ENCODE peak calls at places on chromosome 13, in seven cellular contexts. N is GM12865, E is dorsolateral prefrontal cortex, Z is T-helper 9 cell, M is cardiac fibroblast, R is cardiac muscle cell, P is GM23338. G is an unnamed sample.

GRCh38 chr13:113548171-113548641 is 36.3 kb upstream of the TFDP1 start:
- DNase-seq in N (no peak), E (peak; percentile 73), Z (no peak), M (peak; percentile 24), R (no peak), P (no peak), G (no peak)

GRCh38 chr13:38141792-38142191 is 207.9 kb upstream of the UFM1 start:
- DNase-seq in N (no peak), E (no peak), Z (no peak), M (peak; percentile 65), R (no peak), P (no peak), G (no peak)

GRCh38 chr13:110217811-110218210 is 89.1 kb downstream of the COL4A1 start:
- DNase-seq in N (no peak), E (no peak), Z (no peak), M (no peak), R (no peak), P (no peak), G (no peak)

GRCh38 chr13:41327994-41328778 is 17.1 kb downstream of the NAA16 start:
- DNase-seq in N (no peak), E (no peak), Z (no peak), M (no peak), R (no peak), P (no peak), G (no peak)

GRCh38 chr13:32537580-32538233 is 888 bp downstream of the N4BP2L2 start:
- DNase-seq in N (no peak), E (no peak), Z (peak; percentile 21), M (peak; percentile 22), R (no peak), P (peak; percentile 19), G (peak; percentile 63)

GRCh38 chr13:27751953-27752352 is 40.3 kb upstream of the GSX1 start:
- DNase-seq in N (no peak), E (no peak), Z (no peak), M (no peak), R (no peak), P (no peak), G (no peak)

GRCh38 chr13:39501711-39502324 is 101.2 kb downstream of the LHFPL6 start:
- DNase-seq in N (no peak), E (peak; percentile 34), Z (no peak), M (no peak), R (peak; percentile 83), P (no peak), G (no peak)

GRCh38 chr13:27001705-27002104 is 169.9 kb downstream of the USP12 start:
- DNase-seq in N (no peak), E (no peak), Z (no peak), M (no peak), R (no peak), P (no peak), G (no peak)

GRCh38 chr13:32153056-32153455 is 121.5 kb downstream of the FRY start:
- DNase-seq in N (no peak), E (no peak), Z (no peak), M (peak; percentile 91), R (no peak), P (no peak), G (no peak)

GRCh38 chr13:110278859-110279258 is 28.1 kb downstream of the COL4A1 start:
- DNase-seq in N (no peak), E (no peak), Z (no peak), M (no peak), R (no peak), P (no peak), G (no peak)

GRCh38 chr13:69589531-69589930 is 518.1 kb upstream of the ATXN8OS start:
- DNase-seq in N (no peak), E (no peak), Z (no peak), M (no peak), R (no peak), P (no peak), G (no peak)

GRCh38 chr13:34507630-34508029 is 434.4 kb upstream of the NBEA start:
- DNase-seq in N (no peak), E (no peak), Z (no peak), M (no peak), R (no peak), P (no peak), G (no peak)

GRCh38 chr13:21240586-21240985 is 64.1 kb downstream of the MRPL57 start:
- DNase-seq in N (no peak), E (no peak), Z (no peak), M (peak; percentile 53), R (no peak), P (no peak), G (no peak)

GRCh38 chr13:28375250-28375930 is 119.5 kb downstream of the FLT1 start:
- DNase-seq in N (no peak), E (no peak), Z (no peak), M (no peak), R (peak; percentile 28), P (no peak), G (no peak)

GRCh38 chr13:40149611-40150283 is 494.3 kb downstream of the COG6 start:
- DNase-seq in N (no peak), E (no peak), Z (no peak), M (peak; percentile 91), R (no peak), P (no peak), G (no peak)

GRCh38 chr13:111584101-111584500 is 263.7 kb downstream of the TEX29 start:
- DNase-seq in N (no peak), E (no peak), Z (no peak), M (no peak), R (no peak), P (no peak), G (no peak)

GRCh38 chr13:42745655-42746054 is 35.7 kb upstream of the FAM216B start:
- DNase-seq in N (no peak), E (no peak), Z (no peak), M (peak; percentile 27), R (no peak), P (no peak), G (no peak)

GRCh38 chr13:106859505-106859904 is 291.6 kb upstream of the ARGLU1 start:
- DNase-seq in N (no peak), E (no peak), Z (no peak), M (no peak), R (no peak), P (peak; percentile 45), G (no peak)

GRCh38 chr13:109479991-109480696 is 306.2 kb downstream of the IRS2 start:
- DNase-seq in N (no peak), E (no peak), Z (no peak), M (peak; percentile 74), R (peak; percentile 19), P (no peak), G (no peak)

GRCh38 chr13:106617561-106617960 is 49.6 kb upstream of the ARGLU1 start:
- DNase-seq in N (no peak), E (no peak), Z (no peak), M (peak; percentile 76), R (no peak), P (peak; percentile 3), G (no peak)

GRCh38 chr13:89153941-89154340 is 1482.8 kb downstream of the SLITRK5 start:
- DNase-seq in N (no peak), E (no peak), Z (no peak), M (no peak), R (no peak), P (no peak), G (no peak)

GRCh38 chr13:50936681-50937080 is 27.1 kb downstream of the RNASEH2B start:
- DNase-seq in N (no peak), E (no peak), Z (no peak), M (peak; percentile 61), R (no peak), P (no peak), G (no peak)

GRCh38 chr13:29452773-29453574 is 142.5 kb downstream of the SLC7A1 start:
- DNase-seq in N (no peak), E (no peak), Z (no peak), M (no peak), R (no peak), P (no peak), G (no peak)

GRCh38 chr13:101751488-101751887 is 299.0 kb downstream of the ITGBL1 start:
- DNase-seq in N (peak; percentile 30), E (no peak), Z (no peak), M (peak; percentile 95), R (peak; percentile 57), P (peak; percentile 30), G (no peak)

GRCh38 chr13:19060311-19061002 is 121.2 kb downstream of the TUBA3C start:
- DNase-seq in N (no peak), E (no peak), Z (no peak), M (no peak), R (no peak), P (no peak), G (no peak)

GRCh38 chr13:52968074-52968700 is 60.4 kb upstream of the OLFM4 start:
- DNase-seq in N (peak; percentile 82), E (peak; percentile 46), Z (peak; percentile 35), M (peak; percentile 72), R (peak; percentile 91), P (peak; percentile 98), G (peak; percentile 69)

GRCh38 chr13:37869756-37870488 is at the start of gene TRPC4:
- DNase-seq in N (no peak), E (no peak), Z (no peak), M (peak; percentile 82), R (peak; percentile 59), P (peak; percentile 84), G (peak; percentile 7)

GRCh38 chr13:24150613-24151012 is 9.9 kb upstream of the SPATA13 start:
- DNase-seq in N (no peak), E (no peak), Z (no peak), M (no peak), R (no peak), P (no peak), G (no peak)

GRCh38 chr13:38686635-38687245 is at the start of gene FREM2:
- DNase-seq in N (no peak), E (no peak), Z (no peak), M (peak; percentile 4), R (peak; percentile 96), P (peak; percentile 98), G (no peak)

GRCh38 chr13:98450495-98451167 is 126.3 kb downstream of the STK24 start:
- DNase-seq in N (no peak), E (peak; percentile 45), Z (no peak), M (no peak), R (peak; percentile 38), P (peak; percentile 65), G (no peak)

GRCh38 chr13:75489502-75490263 is 7.7 kb upstream of the TBC1D4 start:
- DNase-seq in N (peak; percentile 78), E (no peak), Z (no peak), M (peak; percentile 81), R (no peak), P (no peak), G (no peak)

GRCh38 chr13:28747851-28748250 is 29.1 kb upstream of the SLC46A3 start:
- DNase-seq in N (no peak), E (no peak), Z (no peak), M (no peak), R (no peak), P (no peak), G (no peak)

GRCh38 chr13:78147905-78148304 is 229.3 kb upstream of the EDNRB start:
- DNase-seq in N (no peak), E (no peak), Z (no peak), M (peak; percentile 87), R (no peak), P (no peak), G (no peak)

GRCh38 chr13:32941368-32941767 is 74.9 kb upstream of the KL start:
- DNase-seq in N (peak; percentile 24), E (no peak), Z (no peak), M (no peak), R (no peak), P (no peak), G (no peak)

G was measured in stimulated activated naive CD8-positive, alpha-beta T cell treated with anti-CD3 and anti-CD28 coated beads, Interleukin-15, Interleukin-2, amounts not matched to agents 100 U/mL and 50 U/mL, for 24 hours.